ENCODE peak calls at places on chromosomes 13 and 19, in nine cellular contexts. P, E, U, M, Y, C, V, N and I are unnamed samples.

GRCh38 chr13:33797622-33798021 is 20.3 kb upstream of the RFC3 start:
- DNase-seq in P (no peak), M (no peak), U (peak), Y (no peak), C (no peak), E (no peak), N (no peak), V (no peak), I (no peak)

GRCh38 chr13:31980842-31981241 is 50.7 kb upstream of the FRY start:
- DNase-seq in M (no peak), V (no peak), Y (no peak), U (no peak), N (no peak), E (no peak), C (no peak), P (no peak), I (no peak)

GRCh38 chr19:46356670-46357055 is 9.8 kb downstream of the PPP5C start:
- DNase-seq in P (no peak), C (no peak), E (no peak), N (no peak), M (no peak), U (no peak), Y (no peak), V (no peak), I (no peak)

GRCh38 chr19:58009666-58010301 is 7.2 kb upstream of the ZNF606 start:
- DNase-seq in E (peak), V (peak), P (no peak), U (peak), Y (peak), N (peak), M (peak), C (no peak), I (peak)

GRCh38 chr13:92896842-92897241 is 329.8 kb upstream of the GPC6 start:
- DNase-seq in C (no peak), M (no peak), E (no peak), P (no peak), U (peak), V (peak), N (no peak), Y (no peak), I (no peak)

GRCh38 chr13:30752201-30752797 is 17.0 kb downstream of the ALOX5AP start:
- DNase-seq in Y (no peak), P (no peak), N (no peak), E (no peak), C (no peak), U (peak), V (no peak), M (no peak), I (no peak)

GRCh38 chr13:64333888-64334287 is 2896.2 kb downstream of the PCDH9 start:
- DNase-seq in V (peak), Y (no peak), E (no peak), U (no peak), N (no peak), C (no peak), P (no peak), M (no peak), I (no peak)

GRCh38 chr19:38977445-38978314 is 2.1 kb upstream of the FBXO17 start:
- DNase-seq in C (no peak), P (no peak), E (no peak), V (no peak), Y (no peak), N (no peak), M (no peak), U (peak), I (no peak)

GRCh38 chr13:80945328-80945727 is 604.4 kb upstream of the SPRY2 start:
- DNase-seq in U (no peak), P (no peak), Y (no peak), N (no peak), E (no peak), C (no peak), M (no peak), V (peak), I (no peak)

GRCh38 chr13:19864018-19864338 is 529 bp upstream of the ZMYM5 start:
- DNase-seq in M (peak), Y (no peak), P (peak), C (peak), E (peak), N (no peak), U (peak), V (no peak), I (peak)

GRCh38 chr13:35475131-35475959 is 1.1 kb downstream of the MAB21L1 start:
- DNase-seq in M (no peak), Y (peak), U (peak), C (no peak), E (peak), V (peak), P (peak), N (no peak), I (no peak)

GRCh38 chr19:16527971-16528521 is 14.2 kb downstream of the CHERP start:
- DNase-seq in P (no peak), U (no peak), Y (no peak), N (no peak), V (peak), M (no peak), E (peak), C (no peak), I (no peak)

GRCh38 chr19:35305181-35305580 is 13.2 kb downstream of the MAG start:
- DNase-seq in V (no peak), Y (no peak), C (no peak), M (no peak), E (no peak), U (no peak), P (no peak), N (no peak), I (no peak)

GRCh38 chr19:10514211-10515145 is 2.8 kb downstream of the S1PR5 start:
- DNase-seq in E (no peak), C (no peak), N (no peak), V (peak), P (no peak), U (no peak), M (no peak), Y (no peak), I (peak)

GRCh38 chr13:32501058-32501457 is 37.5 kb downstream of the N4BP2L2 start:
- DNase-seq in M (no peak), N (no peak), V (no peak), C (no peak), E (no peak), P (no peak), Y (no peak), U (no peak), I (no peak)

GRCh38 chr19:18173572-18174294 is at the start of gene IFI30:
- DNase-seq in P (peak), V (peak), M (peak), E (peak), Y (peak), U (no peak), N (peak), C (peak), I (peak)

GRCh38 chr19:6906559-6906958 is 19.2 kb downstream of the ADGRE1 start:
- DNase-seq in N (no peak), V (no peak), U (no peak), Y (no peak), P (no peak), E (no peak), C (no peak), M (no peak), I (no peak)
- H3K27ac ChIP-seq in N (no peak), V (no peak), U (no peak), Y (no peak), P (no peak), E (no peak), C (no peak), M (no peak), I (no peak)

GRCh38 chr13:39765801-39766463 is 110.5 kb downstream of the COG6 start:
- DNase-seq in M (peak), P (no peak), E (peak), U (peak), V (peak), N (no peak), C (no peak), Y (no peak), I (no peak)
- TF ChIP-seq CTCF in M (peak), P (peak), E (peak), U (no peak), V (peak), N (peak), C (no peak), Y (no peak), I (no peak)

GRCh38 chr13:101942038-101942437 is 459.8 kb downstream of the FGF14 start:
- DNase-seq in M (no peak), C (no peak), P (no peak), N (peak), E (no peak), Y (no peak), U (peak), V (peak), I (no peak)
- H3K27ac ChIP-seq in M (no peak), C (no peak), P (no peak), N (no peak), E (no peak), Y (no peak), U (no peak), V (no peak), I (no peak)

GRCh38 chr19:55173717-55174409 is 6.2 kb downstream of the SYT5 start:
- DNase-seq in P (no peak), Y (peak), V (peak), N (peak), U (no peak), C (no peak), M (peak), E (peak), I (peak)
- TF ChIP-seq CTCF in P (no peak), Y (no peak), V (peak), N (no peak), U (no peak), C (no peak), M (no peak), E (no peak), I (no peak)